ENCODE peak calls at places on chromosome 15, in nine cellular contexts. One of them, this sample, is unnamed.

GRCh38 chr15:52121896-52122295 is 9.3 kb upstream of the BCL2L10 start:
- DNase-seq in nephron progenitor cell: no peak
- DNase-seq in AG10803: no peak
- DNase-seq in OCI-M1: no peak
- DNase-seq in myocyte: peak
- DNase-seq in activated T-cell treated with anti-CD3 and anti-CD28 coated beads for 1 hour: no peak
- DNase-seq in cardiac muscle cell: peak
- DNase-seq in T-helper 9 cell: no peak
- DNase-seq in omental fat pad: no peak
- DNase-seq in this sample: no peak

GRCh38 chr15:39594056-39594763 is 13.3 kb downstream of the THBS1 start:
- DNase-seq in cardiac muscle cell: peak
- DNase-seq in myocyte: peak
- DNase-seq in OCI-M1: no peak
- DNase-seq in T-helper 9 cell: peak
- DNase-seq in omental fat pad: no peak
- DNase-seq in nephron progenitor cell: no peak
- DNase-seq in AG10803: peak
- DNase-seq in activated T-cell treated with anti-CD3 and anti-CD28 coated beads for 1 hour: no peak
- DNase-seq in this sample: no peak

GRCh38 chr15:27361418-27361817 is 390.4 kb downstream of the GABRG3 start:
- DNase-seq in T-helper 9 cell: no peak
- DNase-seq in omental fat pad: no peak
- DNase-seq in nephron progenitor cell: no peak
- DNase-seq in OCI-M1: no peak
- DNase-seq in cardiac muscle cell: no peak
- DNase-seq in myocyte: no peak
- DNase-seq in activated T-cell treated with anti-CD3 and anti-CD28 coated beads for 1 hour: no peak
- DNase-seq in AG10803: no peak
- DNase-seq in this sample: no peak

GRCh38 chr15:49832421-49832980 is 211.7 kb downstream of the DTWD1 start:
- DNase-seq in AG10803: peak
- DNase-seq in T-helper 9 cell: no peak
- DNase-seq in cardiac muscle cell: no peak
- DNase-seq in omental fat pad: no peak
- DNase-seq in nephron progenitor cell: peak
- DNase-seq in activated T-cell treated with anti-CD3 and anti-CD28 coated beads for 1 hour: no peak
- DNase-seq in OCI-M1: peak
- DNase-seq in myocyte: no peak
- DNase-seq in this sample: no peak

GRCh38 chr15:57377478-57377847 is 1.2 kb downstream of the CGNL1 start:
- DNase-seq in nephron progenitor cell: no peak
- DNase-seq in OCI-M1: no peak
- DNase-seq in myocyte: no peak
- DNase-seq in activated T-cell treated with anti-CD3 and anti-CD28 coated beads for 1 hour: no peak
- DNase-seq in T-helper 9 cell: no peak
- DNase-seq in AG10803: no peak
- DNase-seq in cardiac muscle cell: no peak
- DNase-seq in omental fat pad: no peak
- DNase-seq in this sample: no peak

GRCh38 chr15:84824260-84824690 is 7.1 kb downstream of the ALPK3 start:
- DNase-seq in omental fat pad: no peak
- DNase-seq in AG10803: peak
- DNase-seq in myocyte: no peak
- DNase-seq in cardiac muscle cell: peak
- DNase-seq in nephron progenitor cell: no peak
- DNase-seq in activated T-cell treated with anti-CD3 and anti-CD28 coated beads for 1 hour: no peak
- DNase-seq in T-helper 9 cell: no peak
- DNase-seq in OCI-M1: no peak
- DNase-seq in this sample: no peak

GRCh38 chr15:42038401-42038800 is 17.6 kb upstream of the PLA2G4E start:
- DNase-seq in activated T-cell treated with anti-CD3 and anti-CD28 coated beads for 1 hour: no peak
- DNase-seq in OCI-M1: no peak
- DNase-seq in nephron progenitor cell: no peak
- DNase-seq in cardiac muscle cell: no peak
- DNase-seq in omental fat pad: no peak
- DNase-seq in myocyte: no peak
- DNase-seq in AG10803: no peak
- DNase-seq in T-helper 9 cell: no peak
- DNase-seq in this sample: no peak

GRCh38 chr15:47184003-47184404 is 533.3 kb upstream of the SEMA6D start:
- DNase-seq in OCI-M1: no peak
- DNase-seq in myocyte: no peak
- DNase-seq in nephron progenitor cell: peak
- DNase-seq in AG10803: no peak
- DNase-seq in activated T-cell treated with anti-CD3 and anti-CD28 coated beads for 1 hour: no peak
- DNase-seq in T-helper 9 cell: no peak
- DNase-seq in cardiac muscle cell: no peak
- DNase-seq in omental fat pad: no peak
- DNase-seq in this sample: no peak

This sample was measured in GM12891.